ENCODE peak calls at places on chromosomes 12 and 14, in five cellular contexts. P is transverse colon, A is NCI-H446, U is endothelial cell of umbilical vein, T is NCI-H1105 treated with DMSO at 0.1 percent for 48 hours. Q is an unnamed sample.

GRCh38 chr14:69713976-69714716 is 52.8 kb upstream of the SRSF5 start:
- DNase-seq in P (peak; percentile 32), A (no peak), U (peak; percentile 47), T (peak; percentile 44), Q (no peak)

GRCh38 chr12:90163975-90164374 is 455.3 kb upstream of the ATP2B1 start:
- DNase-seq in P (no peak), A (no peak), U (no peak), T (no peak), Q (no peak)

GRCh38 chr12:102948941-102949352 is 8.5 kb upstream of the ASCL1 start:
- DNase-seq in P (peak; percentile 26), A (peak; percentile 27), U (peak; percentile 49), T (peak; percentile 92), Q (no peak)

GRCh38 chr12:11746024-11746771 is 96.7 kb downstream of the ETV6 start:
- DNase-seq in P (no peak), A (no peak), U (peak; percentile 92), T (no peak), Q (peak; percentile 27)

GRCh38 chr12:88202500-88202899 is 60.4 kb downstream of the TMTC3 start:
- DNase-seq in P (no peak), A (no peak), U (no peak), T (no peak), Q (no peak)

GRCh38 chr14:93947282-93947681 is 20.1 kb downstream of the FAM181A start:
- DNase-seq in P (no peak), A (no peak), U (no peak), T (no peak), Q (no peak)

GRCh38 chr12:109259545-109259895 is 49.6 kb downstream of the FOXN4 start:
- DNase-seq in P (no peak), A (no peak), U (no peak), T (no peak), Q (no peak)

GRCh38 chr12:3293446-3294161 is 197.4 kb upstream of the PRMT8 start:
- DNase-seq in P (no peak), A (no peak), U (no peak), T (no peak), Q (no peak)

GRCh38 chr12:4276524-4277204 is 3.1 kb downstream of the CCND2 start:
- DNase-seq in P (peak; percentile 90), A (peak; percentile 95), U (peak; percentile 87), T (peak; percentile 87), Q (peak; percentile 63)

GRCh38 chr12:115017346-115017745 is 333.4 kb upstream of the TBX3 start:
- DNase-seq in P (no peak), A (no peak), U (no peak), T (no peak), Q (no peak)